ENCODE peak calls at places on chromosomes 6 and 20, in seven cellular contexts. X is naive thymus-derived CD4-positive, alpha-beta T cell; I is uterus; J is colonic mucosa; K is Peyer's patch; G is CD8-positive, alpha-beta T cell; L is body of pancreas. U is an unnamed sample. For H3K9me3, the result is how much of the 10 kb centered on the place peaks cover.

GRCh38 chr20:59560588-59561227 is 43.6 kb upstream of the PHACTR3 start:
- DNase-seq in X (no peak), I (no peak), J (no peak), K (no peak), G (no peak), L (no peak), U (peak)

GRCh38 chr20:57250607-57251343 is 15.7 kb downstream of the BMP7 start:
- DNase-seq in X (no peak), I (no peak), J (no peak), K (no peak), G (no peak), L (no peak), U (no peak)

GRCh38 chr20:24317224-24317623 is 152.2 kb upstream of the SYNDIG1 start:
- DNase-seq in X (no peak), I (no peak), J (no peak), K (no peak), G (no peak), L (no peak), U (peak)

GRCh38 chr20:62765021-62765420 is 31.3 kb upstream of the MRGBP start:
- DNase-seq in X (no peak), I (no peak), J (no peak), K (no peak), G (no peak), L (no peak), U (no peak)

GRCh38 chr6:11241154-11241792 is 8.8 kb upstream of the NEDD9 start:
- DNase-seq in X (no peak), I (no peak), J (no peak), K (no peak), G (no peak), L (no peak), U (no peak)

GRCh38 chr20:53154540-53154939 is 182.4 kb downstream of the TSHZ2 start:
- DNase-seq in X (no peak), I (no peak), J (no peak), K (no peak), G (no peak), L (no peak), U (no peak)

GRCh38 chr20:112396-112795 is 24.9 kb downstream of the DEFB125 start:
- DNase-seq in X (no peak), I (no peak), J (no peak), K (no peak), G (no peak), L (no peak), U (no peak)

GRCh38 chr6:47034919-47035318 is 7.2 kb downstream of the ADGRF1 start:
- DNase-seq in X (no peak), I (peak), J (no peak), K (no peak), G (no peak), L (no peak), U (no peak)

GRCh38 chr6:17705428-17705777 is 1.3 kb downstream of the NUP153 start:
- DNase-seq in X (no peak), I (peak), J (no peak), K (no peak), G (no peak), L (peak), U (no peak)

GRCh38 chr20:61924858-61925554 is 140.7 kb downstream of the TAF4 start:
- DNase-seq in X (no peak), I (no peak), J (no peak), K (no peak), G (no peak), L (no peak), U (no peak)

GRCh38 chr20:25750765-25751696 is 54.4 kb upstream of the ZNF337 start:
- DNase-seq in X (peak), I (peak), J (peak), K (no peak), G (peak), L (peak), U (peak)

GRCh38 chr6:166275714-166276166 is 32.5 kb downstream of the PRR18 start:
- DNase-seq in X (peak), I (no peak), J (peak), K (peak), G (peak), L (peak), U (peak)

GRCh38 chr6:165729307-165729936 is 66.4 kb upstream of the PDE10A start:
- DNase-seq in X (no peak), I (peak), J (peak), K (no peak), G (no peak), L (peak), U (peak)

GRCh38 chr6:77403424-77403823 is 59.9 kb downstream of the HTR1B start:
- DNase-seq in X (no peak), I (no peak), J (no peak), K (no peak), G (no peak), L (no peak), U (no peak)

GRCh38 chr6:29750709-29751108 is 27.5 kb downstream of the HLA-F start:
- DNase-seq in X (no peak), I (no peak), J (no peak), K (no peak), G (no peak), L (no peak), U (no peak)

GRCh38 chr20:62501801-62502495 is 26.2 kb upstream of the GATA5 start:
- DNase-seq in X (no peak), I (no peak), J (no peak), K (no peak), G (peak), L (no peak), U (no peak)

GRCh38 chr6:26351544-26351953 is 13.4 kb upstream of the BTN3A2 start:
- DNase-seq in X (no peak), I (no peak), J (no peak), K (no peak), G (no peak), L (no peak), U (no peak)
- H3K27ac ChIP-seq in X (no peak), I (no peak), J (no peak), K (no peak), G (no peak), L (no peak), U (no peak)

GRCh38 chr6:81609736-81610135 is 142.7 kb downstream of the TENT5A start:
- DNase-seq in X (no peak), I (no peak), J (no peak), K (no peak), G (no peak), L (no peak), U (no peak)

GRCh38 chr6:81601918-81602317 is 150.6 kb downstream of the TENT5A start:
- DNase-seq in X (no peak), I (no peak), J (no peak), K (no peak), G (no peak), L (no peak), U (no peak)

GRCh38 chr6:81605526-81605925 is 147.0 kb downstream of the TENT5A start:
- DNase-seq in X (no peak), I (no peak), J (no peak), K (no peak), G (no peak), L (no peak), U (no peak)

GRCh38 chr6:81608776-81609175 is 143.7 kb downstream of the TENT5A start:
- DNase-seq in X (no peak), I (no peak), J (no peak), K (no peak), G (no peak), L (no peak), U (no peak)

GRCh38 chr6:81606965-81607381 is 145.5 kb downstream of the TENT5A start:
- DNase-seq in X (no peak), I (no peak), J (no peak), K (no peak), G (no peak), L (no peak), U (no peak)
- H3K4me3 ChIP-seq in X (no peak), I (no peak), J (no peak), K (no peak), G (no peak), L (no peak), U (no peak)

GRCh38 chr6:145445674-145446073 is 289.6 kb downstream of the EPM2A start:
- DNase-seq in X (no peak), I (no peak), J (no peak), K (no peak), G (no peak), L (no peak), U (no peak)

GRCh38 chr6:145442110-145442509 is 293.2 kb downstream of the EPM2A start:
- DNase-seq in X (no peak), I (no peak), J (no peak), K (no peak), G (no peak), L (no peak), U (no peak)
- H3K9me3 ChIP-seq in X (under half), I (under half), J (under half), K (under half), G (under half), L (under half), U (under half)

DNA sequence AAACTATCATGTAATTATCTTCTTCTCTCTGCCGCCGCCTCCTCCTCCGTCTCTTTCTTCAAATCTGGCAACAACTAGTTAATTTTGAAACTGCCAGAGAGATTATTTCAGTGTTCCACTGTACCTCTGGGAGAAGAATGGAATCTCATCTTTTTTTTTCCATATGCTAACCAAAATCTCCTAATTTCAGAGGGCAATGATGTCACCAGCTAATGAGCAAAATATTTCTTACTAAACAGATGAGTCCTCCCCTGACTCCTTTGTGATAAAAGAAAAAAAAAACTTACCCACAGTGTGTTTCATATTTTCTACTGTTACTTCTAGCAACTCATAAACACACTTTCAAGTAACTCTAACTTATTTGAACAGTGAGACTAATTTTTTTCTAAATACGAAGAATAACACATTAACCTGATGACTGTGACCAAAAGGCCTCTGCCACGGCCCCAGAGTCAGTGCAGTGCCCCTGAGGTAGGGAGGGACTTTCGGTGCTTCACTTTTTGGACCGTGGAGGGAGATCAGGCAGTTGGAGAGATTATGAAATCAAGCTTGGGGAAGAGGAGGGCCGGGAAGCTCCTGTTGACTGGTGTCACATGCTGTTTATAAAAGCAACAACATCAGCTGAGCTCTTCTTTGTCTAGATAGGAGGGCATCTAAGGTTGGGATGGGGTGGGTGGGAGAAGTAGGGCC is 159.6 kb downstream of the SASH1 start:
- DNase-seq in X (no peak), I (no peak), J (no peak), K (no peak), G (no peak), L (no peak), U (no peak)
- H3K27ac ChIP-seq in X (no peak), I (peak), J (no peak), K (peak), G (no peak), L (no peak), U (peak)